ENCODE peak calls at places on chromosomes 6 and 20, in seven cellular contexts. J, R, O, P, Z, M and B are unnamed samples.

GRCh38 chr6:122610690-122611455 is 668 bp downstream of the PKIB start:
- DNase-seq in R (peak; percentile 64), O (no peak), J (no peak), M (peak; percentile 31), P (peak; percentile 63), Z (no peak), B (peak; percentile 27)

GRCh38 chr6:155310596-155310995 is 3.7 kb downstream of the TFB1M start:
- DNase-seq in J (peak; percentile 71), P (no peak), Z (no peak), O (no peak), M (peak; percentile 58), R (no peak), B (no peak)

GRCh38 chr6:145815875-145816274 is 1.3 kb upstream of the FBXO30 start:
- DNase-seq in R (peak; percentile 51), M (peak; percentile 34), P (peak; percentile 22), J (no peak), Z (no peak), O (no peak), B (no peak)

GRCh38 chr6:75209432-75209723 is 3.5 kb upstream of the COL12A1 start:
- DNase-seq in R (no peak), M (no peak), Z (no peak), J (no peak), P (no peak), O (no peak), B (no peak)

GRCh38 chr6:19759117-19759880 is 77.9 kb upstream of the ID4 start:
- DNase-seq in J (peak; percentile 81), P (peak; percentile 78), R (no peak), O (no peak), M (peak; percentile 80), Z (no peak), B (no peak)

GRCh38 chr6:46684771-46685170 is 2.9 kb upstream of the TDRD6 start:
- DNase-seq in Z (no peak), P (peak; percentile 41), R (no peak), O (no peak), J (peak; percentile 13), M (peak; percentile 54), B (no peak)

GRCh38 chr6:12340488-12340818 is 50.3 kb downstream of the EDN1 start:
- DNase-seq in M (no peak), Z (no peak), O (no peak), J (no peak), P (no peak), R (no peak), B (no peak)

GRCh38 chr6:134826889-134827737 is 122.8 kb downstream of the ALDH8A1 start:
- DNase-seq in R (no peak), J (peak; percentile 95), M (peak; percentile 95), Z (no peak), O (no peak), P (peak; percentile 84), B (no peak)

GRCh38 chr6:101232946-101233345 is 160.6 kb upstream of the GRIK2 start:
- DNase-seq in R (no peak), O (no peak), Z (no peak), P (no peak), M (no peak), J (no peak), B (no peak)

GRCh38 chr20:14877616-14878015 is 540.2 kb upstream of the FLRT3 start:
- DNase-seq in J (no peak), O (no peak), P (no peak), R (no peak), Z (no peak), M (no peak), B (no peak)